ENCODE peak calls at places on chromosome 16, in five cellular contexts. R is PC-3, V is GM23338, N is BJ, T is cardiac muscle cell. I is an unnamed sample.

GRCh38 chr16:3131755-3132377 is 3.0 kb upstream of the ZNF213 start:
- DNase-seq in V (peak), R (peak), T (peak), N (no peak), I (no peak)

GRCh38 chr16:58563235-58563634 is 47.9 kb downstream of the SETD6 start:
- DNase-seq in V (no peak), N (peak), R (peak), T (no peak), I (no peak)

GRCh38 chr16:27174007-27174406 is 29.3 kb upstream of the KDM8 start:
- DNase-seq in N (no peak), V (no peak), T (no peak), R (peak), I (no peak)

GRCh38 chr16:3673676-3674377 is 19.3 kb downstream of the DNASE1 start:
- DNase-seq in R (no peak), N (no peak), T (no peak), V (no peak), I (no peak)

GRCh38 chr16:63714876-63715275 is 1407.0 kb downstream of the CDH11 start:
- DNase-seq in V (peak), T (no peak), R (no peak), N (no peak), I (no peak)

GRCh38 chr16:85077576-85078125 is 34.6 kb downstream of the CIBAR2 start:
- DNase-seq in R (no peak), T (no peak), V (no peak), N (no peak), I (no peak)

GRCh38 chr16:12133738-12134137 is 157.2 kb downstream of the SNX29 start:
- DNase-seq in N (no peak), T (no peak), V (no peak), R (no peak), I (no peak)

GRCh38 chr16:54286067-54286329 is 589 bp downstream of the IRX3 start:
- DNase-seq in T (no peak), V (no peak), R (no peak), N (no peak), I (no peak)

GRCh38 chr16:88761143-88761534 is 23.9 kb downstream of the PIEZO1 start:
- DNase-seq in V (no peak), N (no peak), R (no peak), T (no peak), I (no peak)

GRCh38 chr16:88761830-88762229 is 23.2 kb downstream of the PIEZO1 start:
- DNase-seq in N (no peak), V (no peak), R (no peak), T (no peak), I (no peak)

GRCh38 chr16:88759245-88759975 is 25.6 kb downstream of the PIEZO1 start:
- DNase-seq in V (peak), T (peak), N (no peak), R (no peak), I (no peak)

GRCh38 chr16:88759976-88760350 is 25.1 kb downstream of the PIEZO1 start:
- DNase-seq in T (no peak), V (no peak), R (no peak), N (no peak), I (no peak)

GRCh38 chr16:88760424-88761142 is 24.4 kb downstream of the PIEZO1 start:
- DNase-seq in R (no peak), V (no peak), T (no peak), N (no peak), I (no peak)
- TF ChIP-seq CTCF in R (no peak), V (no peak), T (no peak), N (no peak), I (no peak)

DNA sequence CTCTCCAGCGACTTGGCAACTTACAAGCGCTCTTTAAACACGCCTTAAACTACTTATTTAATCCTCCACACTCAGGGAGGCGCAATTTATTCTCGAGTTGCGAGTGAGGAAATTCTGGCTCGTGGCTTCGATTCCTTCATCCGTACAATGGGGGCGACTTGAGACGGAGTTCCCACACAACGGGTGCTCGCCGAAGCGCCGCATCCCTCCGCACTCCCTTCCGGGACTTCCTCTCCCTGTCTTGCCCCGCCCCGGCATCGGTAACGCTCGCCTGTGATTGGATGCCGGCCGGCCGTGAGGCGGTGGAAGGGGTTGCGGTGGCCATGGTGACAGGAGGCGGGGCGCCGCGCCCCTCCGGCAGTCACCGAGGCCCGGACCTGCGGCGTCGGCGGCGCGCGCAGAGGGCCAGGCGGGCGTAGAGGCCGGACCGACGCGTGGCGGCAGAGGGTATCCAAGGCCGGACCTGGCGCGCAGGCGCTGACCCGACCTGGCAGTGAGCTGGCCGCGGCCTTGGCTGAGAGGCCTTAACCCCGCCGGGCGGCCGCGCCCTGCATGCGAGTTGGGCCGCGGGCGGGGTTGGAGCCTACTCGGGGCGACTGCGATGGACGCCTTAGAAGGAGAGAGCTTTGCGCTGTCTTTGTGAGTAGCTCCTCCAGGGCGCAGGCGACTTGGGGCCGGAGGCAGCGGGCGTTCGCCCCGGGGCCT is at the start of gene ARL2BP:
- DNase-seq in T (peak), R (peak), N (peak), V (peak), I (peak)
- TF ChIP-seq CTCF in T (no peak), R (peak), N (no peak), V (peak), I (peak)

GRCh38 chr16:49464877-49465504 is 91.4 kb downstream of the C16orf78 start:
- DNase-seq in T (peak), V (peak), R (no peak), N (no peak), I (peak)
- TF ChIP-seq CTCF in T (peak), V (peak), R (peak), N (no peak), I (peak)

GRCh38 chr16:10356870-10357842 is 28.7 kb upstream of the ATF7IP2 start:
- DNase-seq in N (no peak), V (no peak), R (no peak), T (no peak), I (no peak)

GRCh38 chr16:10349851-10350250 is 36.0 kb upstream of the ATF7IP2 start:
- DNase-seq in T (no peak), V (no peak), R (no peak), N (no peak), I (no peak)

GRCh38 chr16:10352262-10352661 is 33.6 kb upstream of the ATF7IP2 start:
- DNase-seq in N (no peak), T (no peak), V (no peak), R (no peak), I (no peak)

GRCh38 chr16:10355589-10355988 is 30.3 kb upstream of the ATF7IP2 start:
- DNase-seq in R (no peak), N (no peak), T (no peak), V (no peak), I (no peak)
- TF ChIP-seq CTCF in R (no peak), N (no peak), T (no peak), V (no peak), I (no peak)